ENCODE peak calls at places on chromosomes 12 and 14, in six cellular contexts. P is T-helper 9 cell, L is substantia nigra, C is AG08395, U is kidney tubule cell, Y is caudate nucleus. S is an unnamed sample.

GRCh38 chr12:27331299-27331926 is 1.2 kb upstream of the BMAL2 start:
- DNase-seq in P (no peak), L (no peak), C (peak; percentile 87), U (peak; percentile 97), Y (no peak), S (no peak)

GRCh38 chr12:128644664-128645296 is 179.0 kb downstream of the SLC15A4 start:
- DNase-seq in P (peak; percentile 6), L (peak; percentile 6), C (no peak), U (peak; percentile 39), Y (no peak), S (no peak)

GRCh38 chr12:4604684-4605193 is 42.7 kb downstream of the DYRK4 start:
- DNase-seq in P (peak; percentile 62), L (peak; percentile 80), C (peak; percentile 92), U (peak; percentile 89), Y (peak; percentile 67), S (peak; percentile 45)

GRCh38 chr12:103626498-103626897 is 39.4 kb downstream of the STAB2 start:
- DNase-seq in P (no peak), L (peak; percentile 66), C (no peak), U (peak; percentile 83), Y (no peak), S (no peak)

GRCh38 chr12:6468283-6468575 is 2.2 kb downstream of the VAMP1 start:
- DNase-seq in P (no peak), L (no peak), C (no peak), U (no peak), Y (no peak), S (no peak)

GRCh38 chr12:25958254-25959068 is at the start of gene RASSF8:
- DNase-seq in P (no peak), L (peak; percentile 87), C (peak; percentile 87), U (peak; percentile 85), Y (peak; percentile 69), S (peak; percentile 83)

GRCh38 chr12:98066251-98066650 is 449.1 kb upstream of the TMPO start:
- DNase-seq in P (no peak), L (no peak), C (no peak), U (no peak), Y (no peak), S (no peak)

GRCh38 chr14:55329999-55330710 is 58.9 kb downstream of the FBXO34 start:
- DNase-seq in P (no peak), L (no peak), C (no peak), U (peak; percentile 12), Y (peak; percentile 5), S (no peak)

GRCh38 chr14:106277503-106277902 is 751.1 kb downstream of the TMEM121 start:
- DNase-seq in P (peak; percentile 35), L (no peak), C (no peak), U (peak; percentile 5), Y (no peak), S (no peak)